ENCODE peak calls at places on chromosomes 6 and 20, in five cellular contexts. E is coronary artery, O is GM06990, W is B cell, P is glutamatergic neuron. D is an unnamed sample.

GRCh38 chr6:121851056-121851455 is 415.6 kb downstream of the GJA1 start:
- DNase-seq in E (no peak), O (no peak), W (no peak), P (no peak), D (no peak)

GRCh38 chr6:254011-254410 is 38.3 kb upstream of the DUSP22 start:
- DNase-seq in E (no peak), O (no peak), W (no peak), P (no peak), D (no peak)

GRCh38 chr20:36544134-36545018 is 3.1 kb downstream of the MYL9 start:
- DNase-seq in E (no peak), O (no peak), W (no peak), P (no peak), D (no peak)

GRCh38 chr20:13338999-13339411 is 117.9 kb downstream of the ISM1 start:
- DNase-seq in E (no peak), O (no peak), W (no peak), P (no peak), D (no peak)

GRCh38 chr6:157997893-157998608 is 16.4 kb downstream of the SYNJ2 start:
- DNase-seq in E (no peak), O (no peak), W (no peak), P (no peak), D (no peak)

GRCh38 chr20:36152266-36152665 is 2.3 kb upstream of the EPB41L1 start:
- DNase-seq in E (no peak), O (no peak), W (no peak), P (peak; percentile 66), D (no peak)

GRCh38 chr6:25476126-25476525 is 175.9 kb upstream of the SCGN start:
- DNase-seq in E (no peak), O (no peak), W (no peak), P (no peak), D (no peak)

GRCh38 chr6:42783876-42784738 is 2.3 kb downstream of the BICRAL start:
- DNase-seq in E (no peak), O (no peak), W (no peak), P (no peak), D (no peak)

GRCh38 chr6:168060521-168060931 is 18.5 kb downstream of the FRMD1 start:
- DNase-seq in E (no peak), O (no peak), W (no peak), P (peak; percentile 66), D (no peak)

GRCh38 chr6:125759184-125759902 is 9.9 kb downstream of the HEY2 start:
- DNase-seq in E (peak; percentile 78), O (peak; percentile 7), W (no peak), P (peak; percentile 77), D (no peak)

GRCh38 chr6:25882066-25882496 is 8.0 kb upstream of the SLC17A3 start:
- DNase-seq in E (no peak), O (peak; percentile 28), W (no peak), P (peak; percentile 13), D (peak; percentile 22)

GRCh38 chr6:30007132-30007764 is 53.8 kb upstream of the POLR1H start:
- DNase-seq in E (no peak), O (no peak), W (no peak), P (no peak), D (peak; percentile 47)

GRCh38 chr6:47247227-47247797 is 62.4 kb downstream of the TNFRSF21 start:
- DNase-seq in E (no peak), O (peak; percentile 22), W (no peak), P (no peak), D (no peak)

GRCh38 chr6:155528982-155529453 is 73.4 kb upstream of the NOX3 start:
- DNase-seq in E (no peak), O (no peak), W (no peak), P (no peak), D (peak; percentile 9)

GRCh38 chr6:10557886-10558285 is 36.7 kb downstream of the GCNT2 start:
- DNase-seq in E (no peak), O (no peak), W (no peak), P (no peak), D (no peak)

GRCh38 chr6:50608421-50608820 is 104.9 kb upstream of the TFAP2D start:
- DNase-seq in E (no peak), O (no peak), W (no peak), P (no peak), D (no peak)

GRCh38 chr6:24919404-24919892 is 16.3 kb downstream of the RIPOR2 start:
- DNase-seq in E (no peak), O (no peak), W (peak; percentile 53), P (peak; percentile 71), D (no peak)

GRCh38 chr6:10412948-10413849 is 1.7 kb downstream of the TFAP2A start:
- DNase-seq in E (no peak), O (no peak), W (no peak), P (peak; percentile 45), D (no peak)

GRCh38 chr20:39066464-39066863 is 104.3 kb downstream of the DHX35 start:
- DNase-seq in E (no peak), O (no peak), W (no peak), P (peak; percentile 60), D (no peak)
- TF ChIP-seq CTCF in E (no peak), O (no peak), W (no peak), P (peak; percentile 47), D (no peak)

GRCh38 chr20:7984192-7984591 is 35.4 kb downstream of the TMX4 start:
- DNase-seq in E (no peak), O (no peak), W (no peak), P (no peak), D (no peak)
- TF ChIP-seq CTCF in E (no peak), O (no peak), W (no peak), P (no peak), D (no peak)

GRCh38 chr6:88492241-88492640 is 326.1 kb upstream of the CNR1 start:
- DNase-seq in E (no peak), O (no peak), W (no peak), P (no peak), D (no peak)

GRCh38 chr6:88493717-88494116 is 327.6 kb upstream of the CNR1 start:
- DNase-seq in E (no peak), O (peak; percentile 43), W (no peak), P (no peak), D (peak; percentile 20)

GRCh38 chr6:88491266-88491665 is 325.1 kb upstream of the CNR1 start:
- DNase-seq in E (no peak), O (no peak), W (no peak), P (no peak), D (no peak)

GRCh38 chr6:88494401-88495140 is 328.4 kb upstream of the CNR1 start:
- DNase-seq in E (no peak), O (peak; percentile 53), W (no peak), P (no peak), D (peak; percentile 12)

GRCh38 chr6:88492824-88493223 is 326.7 kb upstream of the CNR1 start:
- DNase-seq in E (no peak), O (no peak), W (no peak), P (no peak), D (no peak)
- TF ChIP-seq CTCF in E (no peak), O (peak; percentile 18), W (no peak), P (peak; percentile 53), D (peak; percentile 11)

GRCh38 chr20:57177636-57178280 is 88.7 kb downstream of the BMP7 start:
- DNase-seq in E (no peak), O (no peak), W (no peak), P (no peak), D (no peak)
- TF ChIP-seq CTCF in E (no peak), O (no peak), W (no peak), P (no peak), D (no peak)

GRCh38 chr6:89122625-89123024 is 4.8 kb upstream of the SRSF12 start:
- DNase-seq in E (no peak), O (no peak), W (no peak), P (no peak), D (peak; percentile 62)
- TF ChIP-seq CTCF in E (peak; percentile 41), O (peak; percentile 59), W (peak; percentile 55), P (no peak), D (peak; percentile 32)

GRCh38 chr6:57324538-57324937 is 7.1 kb downstream of the PRIM2 start:
- DNase-seq in E (no peak), O (no peak), W (no peak), P (no peak), D (no peak)
- TF ChIP-seq CTCF in E (peak; percentile 21), O (peak; percentile 32), W (peak; percentile 56), P (peak; percentile 19), D (no peak)

D was measured in GM13976.